ENCODE peak calls at places on chromosomes 16 and 17, in four cellular contexts. F, X, U and H are unnamed samples.
A peak's percentile ranks its signal among the peaks of the same experiment; 100 is the strongest.

GRCh38 chr17:40560592-40561293 is 4.5 kb downstream of the CCR7 start:
- DNase-seq in F (no peak), X (peak; percentile 76), U (peak; percentile 96), H (no peak)

GRCh38 chr17:74276051-74276476 is 2.0 kb downstream of the DNAI2 start:
- DNase-seq in F (no peak), X (no peak), U (no peak), H (no peak)

GRCh38 chr16:351804-352520 is 561 bp downstream of the AXIN1 start:
- DNase-seq in F (no peak), X (no peak), U (no peak), H (no peak)

GRCh38 chr16:1466054-1466453 is 8.8 kb downstream of the CLCN7 start:
- DNase-seq in F (no peak), X (no peak), U (no peak), H (no peak)

GRCh38 chr16:80947239-80947638 is 59.4 kb downstream of the CMC2 start:
- DNase-seq in F (no peak), X (no peak), U (no peak), H (no peak)

GRCh38 chr17:7988750-7989178 is 13.7 kb upstream of the GUCY2D start:
- DNase-seq in F (peak; percentile 76), X (peak; percentile 82), U (peak; percentile 66), H (peak; percentile 74)

GRCh38 chr16:80804061-80804450 is 342 bp downstream of the CDYL2 start:
- DNase-seq in F (peak; percentile 6), X (no peak), U (no peak), H (no peak)

GRCh38 chr17:57234252-57235092 is 21.9 kb upstream of the MSI2 start:
- DNase-seq in F (no peak), X (no peak), U (no peak), H (no peak)

GRCh38 chr17:27458524-27458908 is 2.3 kb downstream of the KSR1 start:
- DNase-seq in F (no peak), X (no peak), U (no peak), H (no peak)

GRCh38 chr17:62626719-62627218 is 701 bp upstream of the MRC2 start:
- DNase-seq in F (peak; percentile 31), X (no peak), U (no peak), H (peak; percentile 88)

GRCh38 chr17:74935585-74936469 is at the start of gene OTOP3:
- DNase-seq in F (no peak), X (no peak), U (no peak), H (peak; percentile 81)

GRCh38 chr17:38417210-38417951 is 10.9 kb upstream of the ARHGAP23 start:
- DNase-seq in F (no peak), X (peak; percentile 55), U (no peak), H (no peak)

GRCh38 chr17:58311429-58311894 is 17.1 kb downstream of the TSPOAP1 start:
- DNase-seq in F (no peak), X (no peak), U (no peak), H (peak; percentile 32)

GRCh38 chr16:26643519-26643918 is 423.2 kb upstream of the C16orf82 start:
- DNase-seq in F (no peak), X (no peak), U (no peak), H (no peak)

GRCh38 chr16:14513389-14514107 is 116.5 kb downstream of the PARN start:
- DNase-seq in F (no peak), X (no peak), U (no peak), H (no peak)

GRCh38 chr17:41919840-41920579 is 1.3 kb upstream of the ACLY start:
- DNase-seq in F (no peak), X (peak; percentile 39), U (no peak), H (no peak)

GRCh38 chr17:77380411-77381184 is 239.8 kb downstream of the SEC14L1 start:
- DNase-seq in F (no peak), X (no peak), U (no peak), H (no peak)

GRCh38 chr16:71426069-71426879 is 15.6 kb downstream of the TLE7 start:
- DNase-seq in F (peak; percentile 99), X (peak; percentile 70), U (peak; percentile 67), H (peak; percentile 69)

GRCh38 chr17:39754958-39755549 is 17.3 kb downstream of the GRB7 start:
- DNase-seq in F (no peak), X (no peak), U (no peak), H (no peak)

GRCh38 chr17:4536742-4537411 is 18.3 kb downstream of the MYBBP1A start:
- DNase-seq in F (no peak), X (no peak), U (no peak), H (no peak)

GRCh38 chr16:31407406-31407805 is 14.3 kb downstream of the ITGAD start:
- DNase-seq in F (no peak), X (no peak), U (no peak), H (no peak)

GRCh38 chr16:31401436-31401835 is 8.3 kb downstream of the ITGAD start:
- DNase-seq in F (no peak), X (no peak), U (no peak), H (no peak)

GRCh38 chr16:31403590-31404352 is 10.6 kb downstream of the ITGAD start:
- DNase-seq in F (no peak), X (peak; percentile 32), U (no peak), H (no peak)

GRCh38 chr16:31402687-31403086 is 9.6 kb downstream of the ITGAD start:
- DNase-seq in F (no peak), X (no peak), U (no peak), H (no peak)

DNA sequence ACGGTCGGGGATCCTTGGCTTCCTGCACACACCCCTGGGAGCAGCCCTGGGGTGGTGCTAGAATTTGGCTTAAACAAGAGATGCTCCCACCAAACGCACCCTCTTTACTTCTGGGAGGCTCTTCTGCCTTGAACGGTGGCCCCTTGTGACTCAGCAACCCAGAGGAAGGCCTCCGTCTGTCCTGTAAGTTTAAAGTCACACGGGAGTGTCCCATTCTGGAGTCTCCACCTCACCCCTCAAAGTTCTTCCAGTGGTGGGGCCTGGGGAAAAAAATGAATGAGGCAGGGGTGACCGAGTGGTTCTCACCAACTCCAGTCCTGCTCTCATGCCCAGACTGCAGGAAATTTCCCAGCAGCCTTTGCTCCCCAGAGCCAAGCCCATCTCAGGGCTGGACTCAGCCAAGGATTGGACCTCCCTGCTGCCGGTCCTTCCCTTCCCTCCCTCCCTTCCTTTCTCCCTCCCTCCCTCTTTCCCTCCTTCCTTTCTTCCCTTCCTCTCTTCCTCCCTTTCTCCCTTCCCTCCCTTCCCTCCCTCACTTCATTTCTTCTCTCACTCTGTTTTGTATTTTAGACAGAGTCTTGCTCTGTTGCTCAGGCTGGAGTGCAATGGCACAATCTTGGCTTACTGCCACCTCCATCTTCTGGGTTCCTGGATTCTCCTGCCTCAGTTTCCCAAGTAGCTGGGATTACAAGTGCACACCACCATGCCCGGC is 11.4 kb downstream of the ITGAD start:
- DNase-seq in F (no peak), X (peak; percentile 79), U (no peak), H (no peak)
- TF ChIP-seq NFIC in F (no peak), X (peak; percentile 85), U (no peak), H (no peak)

GRCh38 chr16:85639529-85640253 is 26.6 kb downstream of the GSE1 start:
- DNase-seq in F (no peak), X (no peak), U (no peak), H (peak; percentile 92)
- TF ChIP-seq CTCF in F (no peak), X (no peak), U (no peak), H (no peak)

DNA sequence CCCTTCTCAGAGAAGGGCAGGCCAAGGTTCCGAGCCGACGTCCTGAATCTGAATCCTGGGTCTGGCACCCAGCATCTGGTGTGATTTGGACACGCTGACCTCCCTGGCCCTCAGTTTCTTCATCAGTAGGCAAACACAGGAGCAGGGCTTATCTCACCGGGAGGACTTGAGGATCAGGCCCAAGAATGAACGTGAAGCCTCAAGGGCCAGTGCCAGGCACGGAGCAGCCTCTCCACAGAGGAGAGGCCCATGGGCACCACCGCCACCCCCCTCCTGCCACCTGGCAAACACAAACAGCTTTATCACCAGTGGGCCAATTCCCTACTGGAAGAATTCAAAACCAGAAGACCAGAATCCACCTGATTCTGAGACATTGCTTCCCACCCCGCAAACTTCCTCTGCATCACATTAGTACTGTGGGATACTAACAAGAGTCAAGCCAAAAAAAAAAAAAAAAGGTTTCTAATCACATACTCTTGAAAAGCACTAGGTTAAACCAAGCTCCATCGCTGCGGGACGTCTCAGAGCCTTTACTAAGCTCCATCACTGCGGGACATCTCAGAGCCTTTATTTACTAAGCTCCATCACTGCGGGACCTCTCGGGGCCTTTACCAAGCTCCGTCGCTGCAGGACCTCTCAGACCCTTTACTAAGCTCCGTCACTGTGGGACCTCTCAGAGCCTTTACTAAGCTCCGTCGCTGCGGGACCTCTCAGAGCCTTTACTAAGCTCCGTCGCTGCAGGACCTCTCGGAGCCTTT is 68.0 kb upstream of the DOC2B start:
- DNase-seq in F (no peak), X (no peak), U (no peak), H (no peak)
- TF ChIP-seq NFIC in F (no peak), X (no peak), U (no peak), H (no peak)

GRCh38 chr17:43877451-43878155 is 29.7 kb downstream of the MPP2 start:
- DNase-seq in F (no peak), X (no peak), U (no peak), H (no peak)
- TF ChIP-seq CTCF in F (no peak), X (no peak), U (no peak), H (no peak)

GRCh38 chr16:78709137-78709871 is 609.9 kb downstream of the WWOX start:
- DNase-seq in F (no peak), X (no peak), U (no peak), H (peak; percentile 22)
- TF ChIP-seq NFIC in F (no peak), X (no peak), U (no peak), H (no peak)

GRCh38 chr17:34519286-34519685 is 60.1 kb upstream of the TMEM132E start:
- DNase-seq in F (peak; percentile 8), X (peak; percentile 58), U (no peak), H (peak; percentile 49)
- TF ChIP-seq CTCF in F (peak; percentile 52), X (peak; percentile 68), U (peak; percentile 47), H (peak; percentile 51)